ENCODE peak calls at places on chromosomes 4 and X, in seven cellular contexts. S is A549, W is ovary, K is suprapubic skin, R is sigmoid colon, Z is tibial nerve, V is stomach. L is an unnamed sample.

GRCh38 chrX:13087322-13088154 is 43.1 kb upstream of the FAM9C start:
- DNase-seq in S (no peak), W (no peak), K (no peak), R (no peak), Z (no peak), V (no peak), L (no peak)

GRCh38 chr4:37671072-37671471 is 15.1 kb downstream of the RELL1 start:
- DNase-seq in S (no peak), W (no peak), K (no peak), R (no peak), Z (no peak), V (no peak), L (no peak)

GRCh38 chr4:87270144-87270543 is 49.7 kb upstream of the KLHL8 start:
- DNase-seq in S (peak), W (no peak), K (no peak), R (no peak), Z (no peak), V (no peak), L (peak)

GRCh38 chr4:185113340-185113739 is 29.7 kb upstream of the SLC25A4 start:
- DNase-seq in S (no peak), W (no peak), K (no peak), R (no peak), Z (no peak), V (no peak), L (no peak)

GRCh38 chr4:158996669-158997074 is 106.2 kb upstream of the RAPGEF2 start:
- DNase-seq in S (peak), W (no peak), K (no peak), R (no peak), Z (no peak), V (no peak), L (no peak)

GRCh38 chr4:48252313-48252712 is 17.3 kb downstream of the TEC start:
- DNase-seq in S (no peak), W (no peak), K (no peak), R (no peak), Z (no peak), V (no peak), L (no peak)

GRCh38 chr4:151807220-151807619 is 46.4 kb upstream of the GATB start:
- DNase-seq in S (no peak), W (no peak), K (peak), R (no peak), Z (no peak), V (no peak), L (no peak)

GRCh38 chr4:15568814-15569213 is 86.3 kb downstream of the FBXL5 start:
- DNase-seq in S (no peak), W (no peak), K (no peak), R (no peak), Z (no peak), V (no peak), L (no peak)

GRCh38 chrX:17375631-17376380 is 806 bp downstream of the NHS start:
- DNase-seq in S (peak), W (peak), K (no peak), R (peak), Z (peak), V (peak), L (no peak)

GRCh38 chr4:60187428-60187827 is 1012.7 kb upstream of the ADGRL3 start:
- DNase-seq in S (no peak), W (no peak), K (no peak), R (no peak), Z (no peak), V (no peak), L (no peak)

GRCh38 chr4:75194180-75194579 is 261.3 kb downstream of the PARM1 start:
- DNase-seq in S (no peak), W (no peak), K (no peak), R (no peak), Z (no peak), V (no peak), L (no peak)

GRCh38 chr4:36944227-36944626 is 300.3 kb upstream of the NWD2 start:
- DNase-seq in S (no peak), W (no peak), K (no peak), R (no peak), Z (no peak), V (no peak), L (no peak)

GRCh38 chrX:132664273-132664672 is 175.4 kb upstream of the MBNL3 start:
- DNase-seq in S (no peak), W (no peak), K (no peak), R (no peak), Z (no peak), V (no peak), L (no peak)

GRCh38 chr4:140448830-140449229 is 21.4 kb upstream of the CLGN start:
- DNase-seq in S (no peak), W (no peak), K (no peak), R (no peak), Z (no peak), V (no peak), L (no peak)

GRCh38 chr4:67558493-67558892 is at the start of gene STAP1:
- DNase-seq in S (no peak), W (no peak), K (no peak), R (no peak), Z (no peak), V (no peak), L (no peak)

GRCh38 chrX:19225906-19226305 is 103.6 kb upstream of the ADGRG2 start:
- DNase-seq in S (peak), W (no peak), K (no peak), R (no peak), Z (no peak), V (no peak), L (no peak)

GRCh38 chr4:9969526-9970398 is 51.5 kb downstream of the SLC2A9 start:
- DNase-seq in S (no peak), W (no peak), K (no peak), R (no peak), Z (no peak), V (no peak), L (no peak)

GRCh38 chrX:15664487-15665444 is at the start of gene CLTRN:
- DNase-seq in S (no peak), W (no peak), K (no peak), R (no peak), Z (no peak), V (no peak), L (no peak)

GRCh38 chr4:125387770-125388169 is 73.0 kb downstream of the FAT4 start:
- DNase-seq in S (no peak), W (no peak), K (no peak), R (no peak), Z (no peak), V (no peak), L (no peak)

GRCh38 chr4:127410644-127411043 is 222.1 kb upstream of the INTU start:
- DNase-seq in S (no peak), W (no peak), K (no peak), R (no peak), Z (no peak), V (no peak), L (no peak)

GRCh38 chr4:3848323-3848722 is 82.1 kb downstream of the ADRA2C start:
- DNase-seq in S (no peak), W (no peak), K (no peak), R (no peak), Z (no peak), V (no peak), L (no peak)

GRCh38 chr4:13218316-13218958 is 265.7 kb downstream of the RAB28 start:
- DNase-seq in S (no peak), W (no peak), K (no peak), R (peak), Z (no peak), V (no peak), L (no peak)

GRCh38 chr4:28233758-28234157 is 1373.1 kb downstream of the STIM2 start:
- DNase-seq in S (no peak), W (no peak), K (no peak), R (no peak), Z (no peak), V (no peak), L (no peak)

GRCh38 chr4:86974481-86975050 is 39.8 kb downstream of the AFF1 start:
- DNase-seq in S (no peak), W (no peak), K (no peak), R (no peak), Z (no peak), V (no peak), L (no peak)

GRCh38 chrX:42237956-42238355 is 314.6 kb upstream of the CASK start:
- DNase-seq in S (no peak), W (no peak), K (no peak), R (no peak), Z (no peak), V (no peak), L (no peak)

GRCh38 chr4:155604718-155605601 is 61.7 kb upstream of the GUCY1A1 start:
- DNase-seq in S (no peak), W (no peak), K (peak), R (peak), Z (no peak), V (peak), L (no peak)

GRCh38 chr4:41655177-41655576 is 93.3 kb downstream of the PHOX2B start:
- DNase-seq in S (no peak), W (no peak), K (no peak), R (no peak), Z (no peak), V (no peak), L (no peak)

GRCh38 chr4:65561164-65561563 is 109.1 kb downstream of the EPHA5 start:
- DNase-seq in S (no peak), W (no peak), K (no peak), R (no peak), Z (no peak), V (no peak), L (no peak)

GRCh38 chr4:114025176-114025777 is 45.8 kb upstream of the ARSJ start:
- DNase-seq in S (no peak), W (no peak), K (no peak), R (no peak), Z (no peak), V (no peak), L (peak)

GRCh38 chr4:114021445-114021844 is 42.0 kb upstream of the ARSJ start:
- DNase-seq in S (no peak), W (no peak), K (no peak), R (no peak), Z (no peak), V (no peak), L (no peak)

GRCh38 chr4:114027596-114027995 is 48.1 kb upstream of the ARSJ start:
- DNase-seq in S (no peak), W (no peak), K (no peak), R (no peak), Z (no peak), V (no peak), L (no peak)

GRCh38 chr4:114028071-114028470 is 48.6 kb upstream of the ARSJ start:
- DNase-seq in S (no peak), W (no peak), K (no peak), R (no peak), Z (no peak), V (no peak), L (no peak)

DNA sequence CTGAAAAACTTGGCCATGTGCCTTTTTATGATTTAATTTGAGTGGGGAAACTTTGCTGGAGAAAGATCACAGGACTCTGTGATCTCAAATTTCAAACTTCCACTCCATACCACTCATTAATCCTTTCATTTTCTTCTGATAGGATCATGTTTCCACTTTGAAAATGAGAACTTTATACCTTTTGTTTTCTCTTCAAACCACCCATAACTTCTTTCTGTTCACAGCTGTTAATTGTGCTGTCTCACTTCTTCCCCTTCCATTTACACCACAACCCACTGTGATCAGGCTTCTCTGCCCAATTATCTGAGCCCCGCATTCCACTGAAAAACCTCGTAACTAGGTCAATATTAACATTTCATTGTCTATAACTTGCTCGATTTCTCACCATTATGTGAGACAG is 47.0 kb upstream of the ARSJ start:
- DNase-seq in S (no peak), W (no peak), K (no peak), R (no peak), Z (no peak), V (no peak), L (no peak)
- TF ChIP-seq EP300 in S (no peak), W (no peak), K (no peak), R (no peak), Z (no peak), V (no peak), L (no peak)

DNA sequence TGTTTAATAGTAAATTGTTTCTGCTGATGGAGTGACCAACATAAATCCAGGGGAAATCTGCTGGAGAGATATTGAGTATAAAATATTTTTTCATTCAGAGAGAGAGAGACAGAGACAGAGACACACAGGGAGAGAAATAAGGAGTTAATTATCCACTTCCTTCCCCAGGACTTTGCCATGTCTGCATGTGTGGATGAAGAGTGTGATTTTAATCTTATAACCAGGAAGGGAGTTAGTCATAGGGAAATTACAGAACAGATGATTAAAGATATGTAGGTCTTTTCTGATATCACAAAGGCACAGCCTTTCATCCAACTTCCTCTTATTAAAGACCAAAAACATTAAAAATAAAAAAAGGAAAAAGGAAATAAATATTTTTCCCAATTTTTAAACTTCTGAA is 526.3 kb downstream of the SPRY1 start:
- DNase-seq in S (no peak), W (no peak), K (no peak), R (no peak), Z (no peak), V (no peak), L (no peak)
- TF ChIP-seq EP300 in S (no peak), W (no peak), K (no peak), R (no peak), Z (no peak), V (no peak), L (no peak)

DNA sequence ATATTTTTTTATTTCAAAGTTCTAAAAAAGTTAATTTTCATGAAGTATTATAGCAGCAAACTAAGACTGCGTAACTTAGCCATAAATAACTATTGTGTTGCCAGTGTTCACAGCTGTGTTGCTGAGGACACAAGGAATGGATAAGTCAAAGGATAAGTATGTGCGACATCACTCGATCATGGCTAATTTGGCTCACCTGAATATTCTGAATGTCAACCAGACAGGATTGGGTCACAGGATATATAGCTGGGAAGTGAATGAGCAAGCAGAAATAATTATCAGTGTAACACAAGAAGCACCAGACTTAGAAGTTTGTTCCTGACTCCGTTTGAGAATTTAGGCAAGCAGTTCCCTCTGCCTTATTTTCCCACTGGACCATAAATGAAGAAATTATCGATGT is 33.9 kb downstream of the PRDM8 start:
- DNase-seq in S (no peak), W (no peak), K (no peak), R (no peak), Z (no peak), V (no peak), L (no peak)
- TF ChIP-seq EP300 in S (no peak), W (no peak), K (no peak), R (no peak), Z (no peak), V (no peak), L (no peak)

GRCh38 chrX:40272786-40273185 is 175.0 kb upstream of the BCOR start:
- DNase-seq in S (no peak), W (no peak), K (no peak), R (no peak), Z (no peak), V (no peak), L (no peak)

GRCh38 chrX:40277672-40278071 is 179.9 kb upstream of the BCOR start:
- DNase-seq in S (no peak), W (no peak), K (no peak), R (no peak), Z (no peak), V (no peak), L (no peak)

GRCh38 chrX:40272141-40272540 is 174.4 kb upstream of the BCOR start:
- DNase-seq in S (no peak), W (no peak), K (no peak), R (no peak), Z (no peak), V (no peak), L (no peak)

GRCh38 chrX:40278340-40279090 is 180.8 kb upstream of the BCOR start:
- DNase-seq in S (no peak), W (no peak), K (no peak), R (no peak), Z (no peak), V (no peak), L (no peak)

GRCh38 chrX:40273356-40274050 is 175.7 kb upstream of the BCOR start:
- DNase-seq in S (no peak), W (no peak), K (no peak), R (peak), Z (no peak), V (no peak), L (no peak)
- TF ChIP-seq EP300 in S (no peak), W (no peak), K (no peak), R (no peak), Z (peak), V (no peak), L (no peak)

DNA sequence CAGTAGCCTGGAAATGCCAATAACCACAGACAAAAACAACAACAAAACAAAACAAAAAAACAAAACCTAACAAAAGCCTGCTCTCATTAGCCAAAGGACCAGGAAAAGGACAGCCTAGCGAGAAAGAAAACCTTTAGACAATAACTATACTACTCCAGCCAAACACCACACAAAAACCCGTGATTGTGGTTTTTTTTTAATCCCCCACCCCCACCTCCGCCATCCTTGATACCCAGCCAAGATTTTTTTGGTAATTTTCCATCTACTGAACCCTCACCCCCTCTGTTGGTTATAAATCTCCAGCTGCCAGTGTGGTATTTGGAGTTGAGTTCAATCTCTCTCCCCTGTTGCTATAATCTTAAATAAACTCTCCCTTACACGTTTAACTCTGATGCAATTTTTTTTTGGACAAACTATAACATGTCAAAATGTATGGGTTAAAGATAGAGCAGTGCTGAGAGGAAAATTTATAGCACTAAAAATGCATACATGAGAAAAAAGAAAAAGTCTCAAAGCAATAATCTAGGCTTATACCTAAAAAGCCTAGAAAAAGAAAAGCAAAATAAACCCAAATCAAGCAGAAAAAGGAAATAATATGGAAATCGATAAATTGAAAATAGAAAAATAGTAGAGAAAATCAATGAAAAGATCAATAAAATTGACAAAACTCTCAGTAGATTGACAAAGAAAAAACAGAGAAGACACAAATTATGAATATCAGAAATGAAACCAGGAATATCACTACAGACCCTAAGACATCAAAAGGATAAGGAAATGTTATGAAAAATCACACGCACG is 83.7 kb downstream of the NAT8L start:
- DNase-seq in S (no peak), W (no peak), K (no peak), R (no peak), Z (no peak), V (no peak), L (no peak)
- TF ChIP-seq EP300 in S (no peak), W (no peak), K (no peak), R (no peak), Z (peak), V (no peak), L (no peak)

GRCh38 chr4:177448850-177449249 is 6.6 kb upstream of the AGA start:
- DNase-seq in S (no peak), W (no peak), K (no peak), R (no peak), Z (no peak), V (no peak), L (no peak)
- TF ChIP-seq EP300 in S (no peak), W (no peak), K (no peak), R (no peak), Z (no peak), V (no peak), L (no peak)

GRCh38 chr4:142473960-142474338 is 372.2 kb downstream of the INPP4B start:
- DNase-seq in S (no peak), W (no peak), K (no peak), R (peak), Z (no peak), V (no peak), L (no peak)

GRCh38 chr4:142474398-142475087 is 371.6 kb downstream of the INPP4B start:
- DNase-seq in S (peak), W (no peak), K (no peak), R (no peak), Z (no peak), V (peak), L (no peak)

GRCh38 chr4:142475663-142476062 is 370.4 kb downstream of the INPP4B start:
- DNase-seq in S (no peak), W (no peak), K (no peak), R (no peak), Z (no peak), V (no peak), L (no peak)

GRCh38 chr4:142473218-142473959 is 372.7 kb downstream of the INPP4B start:
- DNase-seq in S (no peak), W (peak), K (peak), R (peak), Z (no peak), V (no peak), L (no peak)
- TF ChIP-seq EP300 in S (no peak), W (no peak), K (no peak), R (no peak), Z (no peak), V (no peak), L (no peak)

L was measured in HepG2.